ENCODE peak calls at places on chromosomes 5 and 9, in six cellular contexts. O is uterus, B is HTR-8/SVneo, M is smooth muscle cell of the brain vasculature, D is fibroblast of the aortic adventitia, K is mesendoderm. L is an unnamed sample.

GRCh38 chr5:154701181-154701580 is 54.0 kb upstream of the LARP1 start:
- DNase-seq in O (no peak), B (no peak), M (no peak), D (no peak), K (no peak), L (no peak)

GRCh38 chr5:82347213-82347947 is 69.2 kb upstream of the RPS23 start:
- DNase-seq in O (no peak), B (no peak), M (peak; percentile 79), D (peak; percentile 81), K (no peak), L (peak; percentile 25)

GRCh38 chr5:158013939-158014338 is 155.0 kb upstream of the CLINT1 start:
- DNase-seq in O (no peak), B (peak; percentile 54), M (peak; percentile 7), D (peak; percentile 48), K (peak; percentile 89), L (no peak)

GRCh38 chr9:6645153-6646027 is at the start of gene GLDC:
- DNase-seq in O (no peak), B (peak; percentile 93), M (no peak), D (no peak), K (peak; percentile 95), L (peak; percentile 27)

GRCh38 chr5:112995764-112996618 is 19.4 kb downstream of the DCP2 start:
- DNase-seq in O (peak; percentile 77), B (peak; percentile 63), M (no peak), D (peak; percentile 82), K (peak; percentile 63), L (peak; percentile 55)

GRCh38 chr5:169801324-169801777 is 164.3 kb downstream of the DOCK2 start:
- DNase-seq in O (no peak), B (no peak), M (no peak), D (peak; percentile 68), K (no peak), L (no peak)

GRCh38 chr9:113589407-113589806 is 125.9 kb downstream of the RGS3 start:
- DNase-seq in O (peak; percentile 39), B (no peak), M (no peak), D (no peak), K (no peak), L (peak; percentile 60)

GRCh38 chr5:98813755-98814154 is 40.3 kb downstream of the RGMB start:
- DNase-seq in O (no peak), B (no peak), M (no peak), D (no peak), K (no peak), L (no peak)

GRCh38 chr9:105043370-105043936 is 115.5 kb upstream of the ABCA1 start:
- DNase-seq in O (no peak), B (no peak), M (no peak), D (no peak), K (peak; percentile 51), L (no peak)

GRCh38 chr9:34197756-34198711 is 19.2 kb downstream of the UBAP1 start:
- DNase-seq in O (no peak), B (no peak), M (no peak), D (no peak), K (peak; percentile 86), L (no peak)

GRCh38 chr5:72109625-72110024 is 2.4 kb downstream of the MAP1B start:
- DNase-seq in O (no peak), B (peak; percentile 15), M (no peak), D (no peak), K (peak; percentile 60), L (no peak)

GRCh38 chr9:121772600-121773285 is 121.3 kb downstream of the DAB2IP start:
- DNase-seq in O (no peak), B (no peak), M (no peak), D (no peak), K (no peak), L (peak; percentile 77)

GRCh38 chr5:150313501-150313900 is 10.8 kb upstream of the ARSI start:
- DNase-seq in O (no peak), B (no peak), M (no peak), D (no peak), K (no peak), L (no peak)

GRCh38 chr5:10699987-10700386 is 61.0 kb downstream of the DAP start:
- DNase-seq in O (no peak), B (no peak), M (no peak), D (no peak), K (no peak), L (no peak)

GRCh38 chr5:115262405-115263247 is at the start of gene PGGT1B:
- DNase-seq in O (peak; percentile 57), B (peak; percentile 68), M (no peak), D (peak; percentile 65), K (peak; percentile 79), L (peak; percentile 77)

GRCh38 chr5:67581203-67581602 is 384.6 kb upstream of the CD180 start:
- DNase-seq in O (no peak), B (no peak), M (no peak), D (peak; percentile 4), K (no peak), L (no peak)

GRCh38 chr9:127397722-127398647 is 1.0 kb downstream of the SLC2A8 start:
- DNase-seq in O (peak; percentile 48), B (peak; percentile 44), M (no peak), D (no peak), K (peak; percentile 57), L (peak; percentile 50)

GRCh38 chr9:77649109-77649812 is 1.1 kb upstream of the GNA14 start:
- DNase-seq in O (no peak), B (no peak), M (no peak), D (peak; percentile 56), K (peak; percentile 56), L (no peak)

GRCh38 chr5:54774281-54775171 is 210.9 kb downstream of the ESM1 start:
- DNase-seq in O (peak; percentile 27), B (no peak), M (no peak), D (peak; percentile 92), K (peak; percentile 90), L (peak; percentile 82)

GRCh38 chr5:58459860-58460726 is at the start of gene PLK2:
- DNase-seq in O (peak; percentile 95), B (peak; percentile 79), M (peak; percentile 88), D (peak; percentile 97), K (peak; percentile 89), L (peak; percentile 95)

GRCh38 chr5:155259648-155260047 is 246.1 kb downstream of the KIF4B start:
- DNase-seq in O (no peak), B (no peak), M (no peak), D (no peak), K (no peak), L (no peak)

GRCh38 chr9:61673664-61674381 is 484.0 kb downstream of the SPATA31A7 start:
- DNase-seq in O (no peak), B (no peak), M (no peak), D (no peak), K (no peak), L (no peak)

GRCh38 chr5:152994040-152994439 is 496.4 kb upstream of the GRIA1 start:
- DNase-seq in O (no peak), B (no peak), M (no peak), D (no peak), K (no peak), L (no peak)

GRCh38 chr5:9239626-9240025 is 306.2 kb downstream of the SEMA5A start:
- DNase-seq in O (no peak), B (no peak), M (no peak), D (peak; percentile 46), K (no peak), L (no peak)

GRCh38 chr5:76714771-76715483 is 999 bp upstream of the F2R start:
- DNase-seq in O (no peak), B (no peak), M (no peak), D (no peak), K (peak; percentile 35), L (peak; percentile 30)

GRCh38 chr9:70484232-70485130 is 70.0 kb upstream of the KLF9 start:
- DNase-seq in O (peak; percentile 66), B (peak; percentile 75), M (no peak), D (peak; percentile 92), K (peak; percentile 74), L (no peak)

GRCh38 chr5:132828846-132829494 is 1.5 kb downstream of the SHROOM1 start:
- DNase-seq in O (no peak), B (no peak), M (no peak), D (no peak), K (no peak), L (no peak)

GRCh38 chr5:14684757-14685156 is 20.2 kb downstream of the OTULIN start:
- DNase-seq in O (no peak), B (no peak), M (no peak), D (no peak), K (no peak), L (peak; percentile 39)

L was measured in left ventricle myocardium inferior.